ENCODE peak calls at places on chromosomes 3 and 15, in four cellular contexts. N is NB4, A is HCT116, K is astrocyte of the cerebellum. V is an unnamed sample.

GRCh38 chr15:96894669-96895068 is 564.2 kb downstream of the NR2F2 start:
- DNase-seq in N (no peak), A (no peak), K (no peak), V (no peak)

GRCh38 chr3:138774529-138775253 is 60.0 kb downstream of the PIK3CB start:
- DNase-seq in N (peak), A (peak), K (peak), V (peak)

GRCh38 chr3:127588675-127589577 is 1.6 kb downstream of the TPRA1 start:
- DNase-seq in N (peak), A (no peak), K (no peak), V (no peak)

GRCh38 chr3:171874251-171874679 is 31.1 kb downstream of the TMEM212 start:
- DNase-seq in N (no peak), A (no peak), K (peak), V (no peak)

GRCh38 chr3:142445816-142446254 is 2.0 kb downstream of the XRN1 start:
- DNase-seq in N (peak), A (no peak), K (no peak), V (no peak)

GRCh38 chr3:22361465-22361864 is 610.5 kb upstream of the ZNF385D start:
- DNase-seq in N (no peak), A (no peak), K (no peak), V (no peak)

GRCh38 chr3:152264378-152264777 is 4.4 kb upstream of the MBNL1 start:
- DNase-seq in N (peak), A (no peak), K (no peak), V (no peak)

GRCh38 chr3:48232232-48232631 is 8.7 kb upstream of the ZNF589 start:
- DNase-seq in N (no peak), A (no peak), K (no peak), V (no peak)

GRCh38 chr3:102207173-102207572 is 227.6 kb upstream of the ZPLD1 start:
- DNase-seq in N (no peak), A (no peak), K (no peak), V (no peak)

GRCh38 chr15:77066961-77067690 is 3.8 kb downstream of the TSPAN3 start:
- DNase-seq in N (no peak), A (no peak), K (no peak), V (no peak)

GRCh38 chr3:103056552-103056951 is 621.7 kb downstream of the ZPLD1 start:
- DNase-seq in N (no peak), A (no peak), K (no peak), V (no peak)

GRCh38 chr15:63474810-63475316 is 29.5 kb upstream of the USP3 start:
- DNase-seq in N (peak), A (no peak), K (no peak), V (no peak)

GRCh38 chr15:69037977-69038376 is 23.5 kb downstream of the NOX5 start:
- DNase-seq in N (no peak), A (no peak), K (no peak), V (no peak)

GRCh38 chr3:52408466-52408865 is 36.4 kb downstream of the SEMA3G start:
- DNase-seq in N (no peak), A (no peak), K (no peak), V (no peak)

GRCh38 chr3:46442591-46443530 is 21.8 kb downstream of the LTF start:
- DNase-seq in N (peak), A (no peak), K (peak), V (peak)

GRCh38 chr3:194245975-194246561 is 105.1 kb downstream of the CPN2 start:
- DNase-seq in N (peak), A (no peak), K (no peak), V (peak)

GRCh38 chr3:149941946-149942345 is 28.7 kb downstream of the PFN2 start:
- DNase-seq in N (no peak), A (no peak), K (no peak), V (no peak)

GRCh38 chr3:179056326-179056725 is 15.3 kb downstream of the ZMAT3 start:
- DNase-seq in N (no peak), A (no peak), K (no peak), V (no peak)

GRCh38 chr3:134869153-134869726 is 74.2 kb downstream of the EPHB1 start:
- DNase-seq in N (no peak), A (no peak), K (no peak), V (no peak)

GRCh38 chr3:194333212-194333980 is 17.7 kb downstream of the CPN2 start:
- DNase-seq in N (peak), A (peak), K (peak), V (peak)

GRCh38 chr15:45376300-45376928 is 1.9 kb downstream of the GATM start:
- DNase-seq in N (no peak), A (no peak), K (no peak), V (no peak)

GRCh38 chr15:45378913-45379262 is 544 bp upstream of the GATM start:
- DNase-seq in N (no peak), A (no peak), K (no peak), V (no peak)

GRCh38 chr15:45378149-45378912 is at the start of gene GATM:
- DNase-seq in N (peak), A (no peak), K (peak), V (peak)

GRCh38 chr15:45376967-45377629 is 1.2 kb downstream of the GATM start:
- DNase-seq in N (no peak), A (no peak), K (no peak), V (no peak)

GRCh38 chr15:45377630-45378148 is 655 bp downstream of the GATM start:
- DNase-seq in N (no peak), A (no peak), K (no peak), V (peak)
- TF ChIP-seq CTCF in N (no peak), A (no peak), K (no peak), V (no peak)

GRCh38 chr15:100190675-100191074 is 151.1 kb downstream of the ADAMTS17 start:
- DNase-seq in N (no peak), A (no peak), K (no peak), V (no peak)

GRCh38 chr15:100191161-100191560 is 150.6 kb downstream of the ADAMTS17 start:
- DNase-seq in N (no peak), A (no peak), K (no peak), V (no peak)

GRCh38 chr15:100189849-100190248 is 151.9 kb downstream of the ADAMTS17 start:
- DNase-seq in N (peak), A (no peak), K (no peak), V (no peak)

GRCh38 chr15:100193277-100193860 is 148.4 kb downstream of the ADAMTS17 start:
- DNase-seq in N (no peak), A (no peak), K (no peak), V (no peak)

DNA sequence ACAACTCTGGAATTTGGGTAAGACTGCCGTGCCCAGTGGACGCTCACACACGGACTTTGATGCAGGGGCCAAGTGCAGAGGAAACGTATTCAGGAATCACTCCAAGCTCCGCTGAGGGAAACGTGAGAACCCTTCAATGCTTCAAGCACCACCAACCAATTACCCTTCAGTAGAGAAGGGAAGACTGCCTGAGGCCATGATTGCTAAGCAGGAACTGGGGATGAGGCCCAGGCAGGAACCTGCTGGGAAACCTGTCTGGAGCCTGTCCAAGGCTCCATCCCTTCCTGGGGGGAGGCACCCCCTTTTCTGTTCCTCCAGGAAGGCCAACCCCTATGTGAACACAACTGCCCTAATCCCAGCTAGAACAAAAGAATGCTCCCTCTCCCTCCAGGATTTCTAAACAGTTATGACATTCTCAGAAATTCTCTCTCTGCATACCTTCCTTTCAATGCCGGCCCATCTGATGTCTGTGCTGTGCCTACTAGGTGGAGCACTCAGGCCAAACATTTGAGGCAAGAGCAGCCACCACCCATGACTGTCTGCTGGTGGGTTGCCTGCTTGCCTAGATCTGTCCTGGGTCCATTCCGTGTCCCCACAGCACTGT is 149.6 kb downstream of the ADAMTS17 start:
- DNase-seq in N (no peak), A (no peak), K (no peak), V (no peak)
- H3K4me3 ChIP-seq in N (no peak), A (no peak), K (no peak), V (no peak)

GRCh38 chr3:98985406-98985805 is 83.9 kb upstream of the DCBLD2 start:
- DNase-seq in N (no peak), A (no peak), K (no peak), V (no peak)
- TF ChIP-seq CTCF in N (no peak), A (peak), K (no peak), V (no peak)

GRCh38 chr15:59523702-59524101 is 85.7 kb downstream of the FAM81A start:
- DNase-seq in N (no peak), A (no peak), K (no peak), V (no peak)

GRCh38 chr15:59524331-59524731 is 86.3 kb downstream of the FAM81A start:
- DNase-seq in N (no peak), A (no peak), K (no peak), V (peak)

GRCh38 chr15:59519329-59519728 is 81.3 kb downstream of the FAM81A start:
- DNase-seq in N (no peak), A (no peak), K (no peak), V (no peak)

GRCh38 chr15:59521443-59521842 is 83.5 kb downstream of the FAM81A start:
- DNase-seq in N (no peak), A (no peak), K (no peak), V (no peak)

GRCh38 chr15:59522988-59523461 is 85.0 kb downstream of the FAM81A start:
- DNase-seq in N (peak), A (no peak), K (no peak), V (peak)
- H3K4me3 ChIP-seq in N (no peak), A (no peak), K (no peak), V (no peak)

GRCh38 chr15:67639591-67639990 is 97.1 kb downstream of the MAP2K5 start:
- DNase-seq in N (no peak), A (no peak), K (no peak), V (no peak)

GRCh38 chr15:67646847-67647246 is 104.3 kb downstream of the MAP2K5 start:
- DNase-seq in N (no peak), A (no peak), K (no peak), V (no peak)

DNA sequence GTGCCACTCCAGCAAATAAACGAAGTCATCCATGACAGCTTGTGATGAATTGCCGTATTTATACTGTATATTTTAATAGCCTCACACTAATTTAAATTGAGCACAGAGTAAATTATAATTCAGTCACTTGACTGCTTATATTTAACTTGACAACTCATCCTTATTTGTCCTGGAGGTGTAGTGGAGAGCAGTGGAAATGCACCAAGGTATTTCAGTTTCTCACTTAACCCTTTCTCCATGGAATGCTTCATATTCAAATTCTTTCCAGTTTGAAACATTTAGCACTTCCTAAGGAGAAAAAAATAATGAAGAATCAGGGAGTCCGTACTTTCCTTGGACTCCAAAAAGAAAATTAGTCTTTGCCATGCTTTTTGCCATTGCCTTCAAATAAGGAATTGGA is 99.0 kb downstream of the MAP2K5 start:
- DNase-seq in N (no peak), A (no peak), K (no peak), V (no peak)
- TF ChIP-seq CTCF in N (no peak), A (no peak), K (no peak), V (no peak)

GRCh38 chr15:37788767-37789391 is 145.6 kb upstream of the TMCO5A start:
- DNase-seq in N (no peak), A (no peak), K (no peak), V (no peak)

GRCh38 chr15:37789392-37789776 is 145.1 kb upstream of the TMCO5A start:
- DNase-seq in N (no peak), A (no peak), K (no peak), V (no peak)

GRCh38 chr15:37788330-37788729 is 146.1 kb upstream of the TMCO5A start:
- DNase-seq in N (no peak), A (no peak), K (no peak), V (no peak)

GRCh38 chr15:37791693-37792092 is 142.7 kb upstream of the TMCO5A start:
- DNase-seq in N (no peak), A (no peak), K (no peak), V (no peak)

DNA sequence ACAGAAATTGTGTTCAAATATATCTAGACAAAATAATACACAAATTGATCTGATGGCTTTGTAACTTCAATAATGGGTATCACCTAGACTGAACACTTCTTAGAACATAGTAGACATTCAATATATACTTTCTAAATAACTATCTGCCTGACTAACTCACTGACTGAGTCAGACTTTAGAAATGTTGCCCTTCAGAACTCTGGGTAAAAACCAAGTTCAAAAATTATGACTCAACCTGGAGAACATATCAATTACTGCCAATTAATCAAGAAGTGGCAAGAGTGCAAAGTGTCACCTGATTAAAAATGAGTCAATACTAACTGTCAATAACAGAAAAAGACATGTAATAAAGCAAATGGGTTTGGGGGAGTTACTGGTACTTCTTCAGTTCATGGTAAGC is 144.6 kb upstream of the TMCO5A start:
- DNase-seq in N (no peak), A (no peak), K (peak), V (no peak)
- H3K4me3 ChIP-seq in N (no peak), A (no peak), K (no peak), V (no peak)

V was measured in right atrium auricular region.